ENCODE peak calls at places on chromosomes 7 and 10, in six cellular contexts. U is CD8-positive, alpha-beta memory T cell; G is suprapubic skin; W is tibial artery; L is ovary; V is endodermal cell. X is an unnamed sample.
A peak's percentile ranks its signal among the peaks of the same experiment; 100 is the strongest.

GRCh38 chr10:110344622-110345021 is 39.9 kb upstream of the SMNDC1 start:
- DNase-seq in W (no peak), V (no peak), G (no peak), U (no peak), L (no peak), X (no peak)

GRCh38 chr7:24825931-24826661 is 68.8 kb upstream of the GSDME start:
- DNase-seq in G (no peak), W (no peak), V (peak; percentile 61), U (peak; percentile 11), L (no peak), X (no peak)

GRCh38 chr10:97764519-97764931 is 7.3 kb downstream of the SFRP5 start:
- DNase-seq in L (no peak), V (no peak), U (no peak), W (no peak), G (no peak), X (peak; percentile 25)

GRCh38 chr10:86331861-86332260 is 34.7 kb downstream of the GRID1 start:
- DNase-seq in V (no peak), G (no peak), W (peak; percentile 49), L (no peak), U (no peak), X (no peak)

GRCh38 chr7:157485361-157485831 is 148.6 kb downstream of the DNAJB6 start:
- DNase-seq in V (peak; percentile 32), L (no peak), W (no peak), G (no peak), U (no peak), X (no peak)

GRCh38 chr10:42898037-42898960 is 115.7 kb downstream of the BMS1 start:
- DNase-seq in W (no peak), U (no peak), G (no peak), V (no peak), L (no peak), X (no peak)

GRCh38 chr10:3106908-3107425 is 39.6 kb downstream of the PFKP start:
- DNase-seq in G (no peak), U (no peak), V (no peak), L (no peak), W (peak; percentile 51), X (no peak)

GRCh38 chr7:141053626-141054025 is 20.2 kb upstream of the TMEM178B start:
- DNase-seq in L (no peak), W (no peak), G (no peak), V (no peak), U (peak; percentile 36), X (no peak)

GRCh38 chr10:99427566-99428150 is 2.8 kb downstream of the GOT1 start:
- DNase-seq in U (no peak), G (no peak), L (no peak), W (no peak), V (no peak), X (no peak)

GRCh38 chr7:155804897-155805825 is 7.1 kb downstream of the SHH start:
- DNase-seq in G (no peak), V (peak; percentile 95), L (peak; percentile 51), W (no peak), U (peak; percentile 36), X (no peak)

GRCh38 chr10:90856261-90856660 is 1.6 kb downstream of the HTR7 start:
- DNase-seq in U (no peak), L (no peak), W (no peak), G (no peak), V (no peak), X (no peak)

GRCh38 chr10:15461353-15462108 is 90.4 kb upstream of the FAM171A1 start:
- DNase-seq in U (no peak), W (peak; percentile 74), G (no peak), V (no peak), L (no peak), X (peak; percentile 45)

GRCh38 chr7:68684246-68684850 is 913.9 kb upstream of the AUTS2 start:
- DNase-seq in L (no peak), W (no peak), V (peak; percentile 43), G (no peak), U (no peak), X (no peak)

GRCh38 chr10:122426834-122427233 is 27.6 kb upstream of the ARMS2 start:
- DNase-seq in W (no peak), U (no peak), V (no peak), L (no peak), G (no peak), X (no peak)
- H3K36me3 ChIP-seq in W (peaks cover 23% of the 10 kb centered on the region), U (no peaks in the 10 kb centered on the region), V (peaks cover 38% of the 10 kb centered on the region), L (no peaks in the 10 kb centered on the region), G (peaks cover 45% of the 10 kb centered on the region), X (no peaks in the 10 kb centered on the region)

DNA sequence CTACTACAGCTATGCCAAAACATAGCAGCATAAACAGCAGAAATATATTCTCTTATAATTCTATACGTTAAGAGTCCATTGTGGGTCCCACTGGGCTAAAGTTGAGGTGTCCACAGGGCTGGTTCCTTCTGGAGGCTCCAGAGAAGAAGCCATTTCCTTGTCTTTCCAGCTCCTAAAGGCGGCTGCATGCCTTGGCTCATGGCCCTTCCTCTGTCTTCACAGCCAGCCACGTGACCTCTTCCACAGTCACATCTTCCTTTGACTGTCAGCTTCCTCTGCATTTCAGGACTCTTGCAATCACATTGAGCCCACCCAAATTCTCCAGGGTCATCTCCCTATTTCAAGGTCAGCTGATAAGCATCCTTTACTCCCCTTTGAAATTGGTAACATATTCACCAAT is 17.2 kb downstream of the NACAD start:
- DNase-seq in U (no peak), G (no peak), L (no peak), V (no peak), W (peak; percentile 33), X (no peak)
- H3K36me3 ChIP-seq in U (peaks cover 93% of the 10 kb centered on the region), G (peaks cover 94% of the 10 kb centered on the region), L (no peaks in the 10 kb centered on the region), V (peaks cover 69% of the 10 kb centered on the region), W (peaks cover 84% of the 10 kb centered on the region), X (peaks cover 97% of the 10 kb centered on the region)

GRCh38 chr7:80231719-80232118 is 97.1 kb downstream of the GNAI1 start:
- DNase-seq in G (no peak), U (no peak), L (no peak), V (no peak), W (no peak), X (no peak)
- H3K36me3 ChIP-seq in G (no peaks in the 10 kb centered on the region), U (no peaks in the 10 kb centered on the region), L (no peaks in the 10 kb centered on the region), V (no peaks in the 10 kb centered on the region), W (no peaks in the 10 kb centered on the region), X (no peaks in the 10 kb centered on the region)

GRCh38 chr7:98899816-98900215 is 21.5 kb downstream of the TRRAP start:
- DNase-seq in G (no peak), U (no peak), L (no peak), V (no peak), W (no peak), X (no peak)

GRCh38 chr7:98907570-98907969 is 29.2 kb downstream of the TRRAP start:
- DNase-seq in V (peak; percentile 65), U (no peak), L (no peak), G (no peak), W (no peak), X (no peak)

GRCh38 chr7:98902523-98902922 is 24.2 kb downstream of the TRRAP start:
- DNase-seq in L (no peak), U (no peak), W (no peak), G (no peak), V (no peak), X (no peak)

GRCh38 chr7:98900815-98901214 is 22.5 kb downstream of the TRRAP start:
- DNase-seq in L (no peak), V (no peak), U (no peak), W (no peak), G (no peak), X (no peak)

GRCh38 chr7:98903246-98903645 is 24.9 kb downstream of the TRRAP start:
- DNase-seq in W (no peak), G (no peak), U (no peak), L (no peak), V (no peak), X (no peak)
- H3K36me3 ChIP-seq in W (peaks cover 86% of the 10 kb centered on the region), G (peaks cover 96% of the 10 kb centered on the region), U (peaks cover 70% of the 10 kb centered on the region), L (no peaks in the 10 kb centered on the region), V (peaks cover 95% of the 10 kb centered on the region), X (no peaks in the 10 kb centered on the region)

GRCh38 chr10:7577206-7577978 is 89.4 kb downstream of the ITIH5 start:
- DNase-seq in W (no peak), V (no peak), U (no peak), L (no peak), G (no peak), X (no peak)
- H3K36me3 ChIP-seq in W (peaks cover 30% of the 10 kb centered on the region), V (no peaks in the 10 kb centered on the region), U (no peaks in the 10 kb centered on the region), L (no peaks in the 10 kb centered on the region), G (no peaks in the 10 kb centered on the region), X (no peaks in the 10 kb centered on the region)

X was measured in tibial nerve.